ENCODE peak calls at places on chromosomes 1 and 21, in seven cellular contexts. Z is RWPE1, T is SJSA1, R is neuronal stem cell, M is stomach, F is GM23248, G is transverse colon. U is an unnamed sample.

GRCh38 chr1:42756956-42757891 is 9.6 kb downstream of the P3H1 start:
- DNase-seq in Z (peak), T (peak), R (peak), M (peak), F (peak), G (no peak), U (no peak)

GRCh38 chr21:38293113-38293512 is 36.3 kb downstream of the KCNJ15 start:
- DNase-seq in Z (no peak), T (no peak), R (no peak), M (no peak), F (no peak), G (peak), U (no peak)

GRCh38 chr1:12851779-12852178 is 3.3 kb upstream of the HNRNPCL1 start:
- DNase-seq in Z (peak), T (peak), R (no peak), M (no peak), F (peak), G (no peak), U (no peak)

GRCh38 chr1:193060938-193061337 is 1.5 kb downstream of the RO60 start:
- DNase-seq in Z (peak), T (peak), R (no peak), M (no peak), F (peak), G (no peak), U (no peak)

GRCh38 chr1:10514490-10515235 is 39.9 kb downstream of the PEX14 start:
- DNase-seq in Z (peak), T (peak), R (no peak), M (no peak), F (peak), G (no peak), U (no peak)

GRCh38 chr1:45890078-45890477 is 86.7 kb downstream of the MAST2 start:
- DNase-seq in Z (no peak), T (no peak), R (no peak), M (no peak), F (no peak), G (no peak), U (no peak)

GRCh38 chr1:150762559-150762958 is 3.0 kb downstream of the CTSS start:
- DNase-seq in Z (no peak), T (no peak), R (no peak), M (no peak), F (no peak), G (no peak), U (no peak)

GRCh38 chr1:151282883-151283725 is 1.0 kb downstream of the ZNF687 start:
- DNase-seq in Z (peak), T (no peak), R (peak), M (peak), F (peak), G (peak), U (no peak)

GRCh38 chr1:40877681-40878080 is 15.5 kb upstream of the CITED4 start:
- DNase-seq in Z (peak), T (peak), R (no peak), M (peak), F (peak), G (peak), U (no peak)

GRCh38 chr1:23010734-23011449 is 4.8 kb downstream of the TEX46 start:
- DNase-seq in Z (peak), T (peak), R (no peak), M (no peak), F (peak), G (no peak), U (peak)

GRCh38 chr1:37323486-37324377 is 150.6 kb upstream of the ZC3H12A start:
- DNase-seq in Z (peak), T (no peak), R (peak), M (no peak), F (no peak), G (no peak), U (no peak)

GRCh38 chr1:102588536-102588935 is 519.8 kb downstream of the COL11A1 start:
- DNase-seq in Z (no peak), T (no peak), R (no peak), M (no peak), F (no peak), G (no peak), U (no peak)

GRCh38 chr1:20359451-20360330 is 69.0 kb downstream of the VWA5B1 start:
- DNase-seq in Z (no peak), T (no peak), R (no peak), M (peak), F (no peak), G (peak), U (no peak)

GRCh38 chr21:38699048-38699447 is 106.7 kb upstream of the ETS2 start:
- DNase-seq in Z (no peak), T (no peak), R (no peak), M (no peak), F (peak), G (no peak), U (no peak)

GRCh38 chr1:198529414-198529813 is 11.1 kb downstream of the ATP6V1G3 start:
- DNase-seq in Z (no peak), T (no peak), R (no peak), M (no peak), F (peak), G (no peak), U (no peak)

GRCh38 chr1:149844650-149845255 is 54.6 kb upstream of the BOLA1 start:
- DNase-seq in Z (no peak), T (no peak), R (no peak), M (no peak), F (peak), G (no peak), U (no peak)

GRCh38 chr1:171191992-171192391 is 6.9 kb downstream of the FMO2 start:
- DNase-seq in Z (no peak), T (no peak), R (no peak), M (no peak), F (no peak), G (no peak), U (no peak)

GRCh38 chr1:14136152-14136763 is 436.3 kb downstream of the PRDM2 start:
- DNase-seq in Z (no peak), T (no peak), R (no peak), M (no peak), F (no peak), G (no peak), U (no peak)

GRCh38 chr1:193264313-193265065 is 78.1 kb upstream of the B3GALT2 start:
- DNase-seq in Z (no peak), T (peak), R (no peak), M (no peak), F (peak), G (no peak), U (no peak)

GRCh38 chr1:48710915-48711314 is 65.8 kb downstream of the BEND5 start:
- DNase-seq in Z (no peak), T (no peak), R (no peak), M (no peak), F (no peak), G (no peak), U (no peak)

GRCh38 chr1:33383974-33384767 is 46.7 kb downstream of the PHC2 start:
- DNase-seq in Z (peak), T (no peak), R (no peak), M (no peak), F (peak), G (no peak), U (no peak)

GRCh38 chr1:12549460-12550349 is 68.3 kb downstream of the DHRS3 start:
- DNase-seq in Z (peak), T (peak), R (peak), M (peak), F (peak), G (peak), U (peak)

GRCh38 chr21:45460611-45461368 is 55.8 kb downstream of the COL18A1 start:
- DNase-seq in Z (no peak), T (peak), R (no peak), M (no peak), F (peak), G (no peak), U (no peak)

GRCh38 chr1:236433819-236434315 is 39.8 kb downstream of the EDARADD start:
- DNase-seq in Z (no peak), T (no peak), R (no peak), M (no peak), F (no peak), G (no peak), U (no peak)

GRCh38 chr1:151130837-151131586 is 15.4 kb downstream of the SEMA6C start:
- DNase-seq in Z (peak), T (no peak), R (peak), M (peak), F (peak), G (peak), U (peak)

GRCh38 chr21:36150192-36150711 is 6.4 kb upstream of the DOP1B start:
- DNase-seq in Z (no peak), T (no peak), R (no peak), M (no peak), F (peak), G (no peak), U (no peak)

GRCh38 chr1:174244017-174244416 is 84.7 kb downstream of the RABGAP1L start:
- DNase-seq in Z (no peak), T (no peak), R (no peak), M (no peak), F (no peak), G (no peak), U (no peak)

GRCh38 chr1:233664254-233664653 is 50.3 kb downstream of the KCNK1 start:
- DNase-seq in Z (peak), T (no peak), R (no peak), M (no peak), F (no peak), G (no peak), U (no peak)

GRCh38 chr1:38690790-38691189 is 168.8 kb downstream of the RRAGC start:
- DNase-seq in Z (peak), T (peak), R (no peak), M (no peak), F (peak), G (no peak), U (peak)

GRCh38 chr1:183480971-183481431 is 8.7 kb downstream of the SMG7 start:
- DNase-seq in Z (no peak), T (peak), R (no peak), M (no peak), F (peak), G (no peak), U (no peak)

GRCh38 chr21:35252831-35253230 is 203.7 kb upstream of the RUNX1 start:
- DNase-seq in Z (no peak), T (peak), R (no peak), M (no peak), F (peak), G (no peak), U (no peak)

GRCh38 chr1:193388165-193388564 is 201.8 kb upstream of the B3GALT2 start:
- DNase-seq in Z (no peak), T (no peak), R (no peak), M (no peak), F (no peak), G (no peak), U (no peak)

GRCh38 chr1:23475134-23475628 is 8.8 kb downstream of the ASAP3 start:
- DNase-seq in Z (peak), T (peak), R (no peak), M (no peak), F (peak), G (no peak), U (no peak)

DNA sequence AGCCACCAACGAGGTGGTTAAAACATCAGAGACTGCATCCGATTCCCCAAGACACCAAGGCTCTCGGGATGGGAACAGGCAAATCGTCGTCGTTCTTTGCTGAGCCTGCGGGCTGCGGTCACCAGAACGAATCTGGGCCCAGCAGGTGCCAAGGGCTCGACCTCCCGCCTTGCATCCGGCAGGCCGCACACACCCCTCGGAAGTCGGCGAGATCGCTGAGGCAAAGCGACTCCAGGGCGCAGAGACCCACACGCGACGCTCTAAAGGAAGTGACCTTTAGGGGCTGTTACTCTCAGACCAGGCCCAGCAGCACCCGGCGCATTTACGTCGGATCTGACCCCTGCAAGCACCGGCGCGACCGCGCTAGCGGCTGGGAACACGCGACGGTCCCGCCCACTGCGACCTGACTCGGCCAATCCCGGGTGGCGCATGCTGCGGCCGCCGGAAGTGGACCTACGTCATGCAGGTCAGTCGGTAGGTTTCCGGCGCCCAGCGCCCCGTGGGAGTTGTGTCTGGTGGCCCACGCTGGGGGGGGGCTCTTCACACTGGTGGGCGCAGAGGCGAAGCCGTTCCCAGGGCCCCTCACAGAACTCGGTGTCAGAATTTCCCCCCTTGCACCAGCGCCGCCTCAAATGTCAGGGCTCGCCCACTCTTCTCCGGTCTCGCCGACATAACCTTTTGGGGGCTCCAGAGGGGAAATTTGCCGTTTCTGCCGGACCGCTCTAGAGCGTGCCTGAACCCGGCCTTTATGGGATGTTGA is 7.5 kb upstream of the PARK7 start:
- DNase-seq in Z (peak), T (peak), R (peak), M (peak), F (peak), G (peak), U (no peak)
- H3K27ac ChIP-seq in Z (peak), T (peak), R (no peak), M (peak), F (no peak), G (peak), U (peak)

DNA sequence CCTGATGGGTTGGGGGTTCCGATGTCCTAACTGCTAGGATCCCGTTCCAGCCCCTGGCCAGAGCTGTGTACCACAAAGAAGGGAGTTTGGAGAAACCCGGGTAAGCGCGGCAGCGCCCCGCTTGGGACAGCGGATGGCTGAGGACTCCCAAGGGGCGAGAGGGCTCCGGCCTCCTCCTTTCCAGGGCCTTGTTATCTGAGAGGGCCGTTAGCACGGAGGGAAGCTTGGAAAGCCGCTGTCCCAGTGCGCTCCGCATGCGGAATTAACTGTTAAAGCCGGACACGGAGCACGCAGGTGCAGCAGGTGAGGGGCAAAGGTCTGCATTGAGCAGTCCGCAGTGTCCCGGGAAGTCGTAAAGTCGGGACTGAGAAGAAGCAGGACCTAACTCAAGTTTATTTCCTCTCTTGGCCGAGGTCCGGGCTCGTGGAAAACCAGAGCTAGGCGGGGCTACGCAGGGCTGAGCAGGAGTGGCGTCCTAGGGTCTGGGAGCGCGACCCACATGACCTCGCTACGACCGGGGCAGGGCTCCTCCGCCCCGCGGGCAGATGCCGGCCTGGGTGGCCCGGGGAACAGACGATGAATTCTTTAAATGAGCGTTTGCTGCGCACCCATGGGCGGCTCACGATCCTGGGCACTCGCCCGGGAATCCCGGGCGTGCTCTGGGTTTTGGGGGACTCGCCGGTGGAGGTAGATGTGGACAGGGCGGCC is 4.5 kb downstream of the LHX4 start:
- DNase-seq in Z (no peak), T (no peak), R (no peak), M (no peak), F (no peak), G (peak), U (no peak)
- H3K27ac ChIP-seq in Z (no peak), T (no peak), R (no peak), M (no peak), F (no peak), G (no peak), U (no peak)

GRCh38 chr1:55359611-55360010 is 144.4 kb upstream of the USP24 start:
- DNase-seq in Z (no peak), T (no peak), R (no peak), M (no peak), F (no peak), G (no peak), U (no peak)
- H3K27ac ChIP-seq in Z (no peak), T (no peak), R (no peak), M (no peak), F (no peak), G (no peak), U (no peak)

GRCh38 chr1:78619029-78619428 is 1.2 kb upstream of the IFI44L start:
- DNase-seq in Z (no peak), T (no peak), R (no peak), M (no peak), F (peak), G (no peak), U (no peak)

GRCh38 chr1:78624035-78624434 is 3.8 kb downstream of the IFI44L start:
- DNase-seq in Z (no peak), T (no peak), R (no peak), M (no peak), F (no peak), G (no peak), U (no peak)

GRCh38 chr1:78619803-78620579 is at the start of gene IFI44L:
- DNase-seq in Z (peak), T (peak), R (no peak), M (peak), F (peak), G (peak), U (peak)

GRCh38 chr1:78619446-78619802 is 824 bp upstream of the IFI44L start:
- DNase-seq in Z (peak), T (no peak), R (no peak), M (no peak), F (no peak), G (no peak), U (no peak)

DNA sequence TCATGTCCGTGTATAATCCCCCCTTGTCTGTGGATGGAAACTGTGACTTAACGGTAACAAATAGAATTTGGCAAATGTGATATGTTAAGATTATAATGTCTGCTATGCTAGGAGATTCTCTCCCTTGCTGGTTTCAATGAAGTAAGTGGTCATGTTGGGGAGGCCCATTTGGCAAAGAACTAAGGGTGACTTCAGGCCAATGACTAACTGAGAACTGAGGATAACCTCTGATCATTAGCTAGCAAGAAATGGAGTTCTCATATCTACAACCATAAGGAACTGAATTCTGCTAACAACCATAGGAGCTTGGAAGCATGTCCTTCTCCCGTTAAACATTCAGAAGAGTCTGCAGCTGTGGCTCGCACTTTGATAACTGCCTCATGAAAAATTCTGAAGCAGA is 2.3 kb downstream of the IFI44L start:
- DNase-seq in Z (no peak), T (no peak), R (no peak), M (no peak), F (no peak), G (no peak), U (no peak)
- H3K27ac ChIP-seq in Z (no peak), T (no peak), R (no peak), M (no peak), F (no peak), G (no peak), U (no peak)

GRCh38 chr1:112465122-112465521 is 43.6 kb upstream of the WNT2B start:
- DNase-seq in Z (no peak), T (peak), R (no peak), M (no peak), F (peak), G (no peak), U (no peak)

GRCh38 chr1:112464501-112464900 is 44.3 kb upstream of the WNT2B start:
- DNase-seq in Z (no peak), T (peak), R (no peak), M (no peak), F (no peak), G (peak), U (peak)

GRCh38 chr1:112461200-112461871 is 47.4 kb upstream of the WNT2B start:
- DNase-seq in Z (no peak), T (no peak), R (no peak), M (no peak), F (peak), G (no peak), U (peak)

GRCh38 chr1:112462953-112463279 is 45.8 kb upstream of the WNT2B start:
- DNase-seq in Z (no peak), T (no peak), R (no peak), M (no peak), F (no peak), G (no peak), U (no peak)

GRCh38 chr1:112466078-112466660 is 42.6 kb upstream of the WNT2B start:
- DNase-seq in Z (peak), T (peak), R (peak), M (peak), F (peak), G (peak), U (peak)
- H3K27ac ChIP-seq in Z (peak), T (peak), R (no peak), M (peak), F (peak), G (peak), U (peak)

GRCh38 chr1:63894627-63895256 is 120.9 kb downstream of the ROR1 start:
- DNase-seq in Z (no peak), T (no peak), R (no peak), M (no peak), F (no peak), G (no peak), U (no peak)

GRCh38 chr1:63890468-63890867 is 116.7 kb downstream of the ROR1 start:
- DNase-seq in Z (no peak), T (no peak), R (no peak), M (no peak), F (no peak), G (no peak), U (no peak)

GRCh38 chr1:63893976-63894375 is 120.2 kb downstream of the ROR1 start:
- DNase-seq in Z (peak), T (no peak), R (no peak), M (no peak), F (no peak), G (no peak), U (peak)

GRCh38 chr1:63891211-63891610 is 117.4 kb downstream of the ROR1 start:
- DNase-seq in Z (no peak), T (no peak), R (no peak), M (no peak), F (no peak), G (no peak), U (no peak)

DNA sequence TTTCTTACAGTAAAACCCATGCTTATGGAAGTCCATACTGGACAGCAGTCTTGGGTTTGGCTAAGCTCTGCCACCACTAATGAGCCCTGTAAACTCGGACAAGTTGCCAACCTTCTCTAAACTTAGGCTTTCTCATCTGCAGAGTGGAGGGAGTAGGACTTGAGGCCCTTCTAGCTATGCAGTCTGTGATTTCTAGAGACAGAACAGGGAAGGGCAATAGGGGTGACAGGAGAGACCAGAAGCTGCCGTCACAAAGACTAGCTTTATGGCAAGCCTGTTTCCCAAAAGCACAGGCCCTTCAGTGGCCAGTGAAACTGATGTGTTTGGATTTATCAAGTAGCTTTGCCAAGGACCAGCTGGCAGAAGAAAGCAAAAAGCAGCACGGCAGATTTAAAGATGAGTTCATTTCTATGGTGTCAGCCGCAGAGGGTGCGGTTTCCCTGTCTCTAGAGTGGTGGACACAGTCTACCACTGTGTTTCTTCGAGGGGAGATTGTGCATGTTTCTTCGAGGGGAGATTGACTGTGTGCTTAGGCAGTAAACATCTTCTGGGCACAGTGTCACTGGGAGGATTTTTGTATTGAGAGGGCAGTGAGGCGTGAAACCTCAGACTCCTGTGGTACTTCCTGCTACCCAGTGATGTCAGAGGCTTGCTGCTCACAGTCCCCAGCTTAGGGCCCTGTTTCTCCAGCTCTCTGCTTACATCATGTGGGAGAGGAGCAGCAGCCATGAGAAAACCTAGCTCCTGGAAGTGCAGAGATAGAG is 119.0 kb downstream of the ROR1 start:
- DNase-seq in Z (no peak), T (peak), R (no peak), M (no peak), F (peak), G (peak), U (peak)
- H3K27ac ChIP-seq in Z (no peak), T (peak), R (no peak), M (peak), F (peak), G (peak), U (peak)